ENCODE peak calls at places on chromosomes 12 and 14, in nine cellular contexts. H is HL-60, Z is GM13976, K is AG10803, U is stomach, W is A673, V is omental fat pad, I is Panc1, Q is cardiac muscle cell. S is an unnamed sample.
A peak's percentile ranks its signal among the peaks of the same experiment; 100 is the strongest.

GRCh38 chr14:56247495-56248087 is 129.4 kb downstream of the PELI2 start:
- DNase-seq in H (no peak), Z (no peak), K (peak; percentile 15), U (no peak), W (no peak), V (no peak), I (no peak), Q (no peak), S (no peak)

GRCh38 chr12:130818381-130819247 is 20.4 kb downstream of the STX2 start:
- DNase-seq in H (peak; percentile 46), Z (peak; percentile 95), K (no peak), U (peak; percentile 80), W (no peak), V (no peak), I (no peak), Q (peak; percentile 79), S (peak; percentile 88)

GRCh38 chr12:111276189-111276588 is 92.7 kb downstream of the PHETA1 start:
- DNase-seq in H (no peak), Z (no peak), K (no peak), U (no peak), W (no peak), V (no peak), I (no peak), Q (no peak), S (no peak)

GRCh38 chr12:39892146-39892545 is 213.7 kb downstream of the SLC2A13 start:
- DNase-seq in H (no peak), Z (no peak), K (peak; percentile 13), U (no peak), W (no peak), V (no peak), I (no peak), Q (no peak), S (no peak)

GRCh38 chr14:105411017-105411941 is 8.3 kb upstream of the MTA1 start:
- DNase-seq in H (no peak), Z (peak; percentile 92), K (peak; percentile 24), U (peak; percentile 60), W (peak; percentile 62), V (no peak), I (no peak), Q (peak; percentile 80), S (no peak)

GRCh38 chr14:88384653-88385205 is 728 bp upstream of the SPATA7 start:
- DNase-seq in H (no peak), Z (peak; percentile 3), K (peak; percentile 16), U (no peak), W (peak; percentile 6), V (no peak), I (no peak), Q (no peak), S (no peak)

GRCh38 chr12:111546758-111547383 is 52.2 kb downstream of the ATXN2 start:
- DNase-seq in H (no peak), Z (peak; percentile 24), K (peak; percentile 13), U (no peak), W (no peak), V (no peak), I (no peak), Q (no peak), S (no peak)

GRCh38 chr12:114691810-114692557 is 8.0 kb upstream of the TBX3 start:
- DNase-seq in H (no peak), Z (no peak), K (no peak), U (no peak), W (no peak), V (no peak), I (no peak), Q (no peak), S (no peak)

GRCh38 chr14:92937229-92937937 is 14.4 kb downstream of the CHGA start:
- DNase-seq in H (no peak), Z (no peak), K (no peak), U (no peak), W (no peak), V (no peak), I (no peak), Q (no peak), S (no peak)

GRCh38 chr12:63007726-63008125 is 72.8 kb upstream of the PPM1H start:
- DNase-seq in H (no peak), Z (no peak), K (no peak), U (no peak), W (no peak), V (no peak), I (no peak), Q (no peak), S (no peak)

GRCh38 chr12:1277905-1278304 is 286.9 kb downstream of the ERC1 start:
- DNase-seq in H (no peak), Z (peak; percentile 19), K (no peak), U (no peak), W (no peak), V (no peak), I (no peak), Q (peak; percentile 75), S (no peak)

GRCh38 chr12:108337235-108338223 is 1.6 kb downstream of the CMKLR1 start:
- DNase-seq in H (peak; percentile 24), Z (peak; percentile 73), K (peak; percentile 23), U (no peak), W (peak; percentile 61), V (no peak), I (peak; percentile 12), Q (peak; percentile 20), S (peak; percentile 44)

GRCh38 chr12:2057041-2057792 is 4.4 kb downstream of the CACNA1C start:
- DNase-seq in H (no peak), Z (peak; percentile 54), K (peak; percentile 51), U (peak; percentile 60), W (peak; percentile 82), V (no peak), I (peak; percentile 7), Q (peak; percentile 90), S (peak; percentile 92)

GRCh38 chr12:63845726-63846125 is 1.2 kb downstream of the SRGAP1 start:
- DNase-seq in H (no peak), Z (no peak), K (peak; percentile 59), U (no peak), W (no peak), V (no peak), I (no peak), Q (peak; percentile 13), S (no peak)

GRCh38 chr14:89425931-89426330 is 8.9 kb upstream of the FOXN3 start:
- DNase-seq in H (no peak), Z (no peak), K (peak; percentile 99), U (no peak), W (no peak), V (no peak), I (no peak), Q (no peak), S (no peak)

GRCh38 chr14:64213079-64213478 is 81.1 kb downstream of the ESR2 start:
- DNase-seq in H (no peak), Z (no peak), K (peak; percentile 9), U (no peak), W (no peak), V (no peak), I (no peak), Q (peak; percentile 27), S (no peak)

GRCh38 chr14:104475802-104476201 is 103.8 kb upstream of the C14orf180 start:
- DNase-seq in H (no peak), Z (no peak), K (no peak), U (no peak), W (no peak), V (no peak), I (no peak), Q (no peak), S (no peak)

GRCh38 chr14:88837495-88837894 is 13.0 kb downstream of the TTC8 start:
- DNase-seq in H (no peak), Z (no peak), K (no peak), U (no peak), W (no peak), V (no peak), I (no peak), Q (no peak), S (no peak)

GRCh38 chr12:20360407-20360806 is 7.9 kb upstream of the PDE3A start:
- DNase-seq in H (no peak), Z (no peak), K (no peak), U (no peak), W (no peak), V (no peak), I (no peak), Q (no peak), S (no peak)
- TF ChIP-seq CTCF in H (no peak), Z (no peak), K (no peak), U (no peak), W (no peak), V (no peak), I (no peak), Q (no peak), S (no peak)

GRCh38 chr12:94459773-94460593 is at the start of gene CEP83:
- DNase-seq in H (peak; percentile 80), Z (peak; percentile 98), K (peak; percentile 90), U (peak; percentile 96), W (peak; percentile 96), V (peak; percentile 82), I (peak; percentile 42), Q (peak; percentile 94), S (peak; percentile 87)

GRCh38 chr12:94457331-94457730 is 2.3 kb downstream of the CEP83 start:
- DNase-seq in H (no peak), Z (no peak), K (no peak), U (no peak), W (no peak), V (no peak), I (no peak), Q (no peak), S (no peak)

GRCh38 chr12:94460594-94460959 is 910 bp upstream of the CEP83 start:
- DNase-seq in H (no peak), Z (no peak), K (no peak), U (no peak), W (no peak), V (no peak), I (no peak), Q (no peak), S (no peak)

GRCh38 chr12:94458882-94459772 is 540 bp downstream of the CEP83 start:
- DNase-seq in H (peak; percentile 33), Z (peak; percentile 32), K (peak; percentile 38), U (no peak), W (peak; percentile 41), V (no peak), I (no peak), Q (peak; percentile 55), S (peak; percentile 3)
- TF ChIP-seq CTCF in H (no peak), Z (no peak), K (no peak), U (no peak), W (no peak), V (no peak), I (no peak), Q (no peak), S (no peak)

GRCh38 chr14:70585221-70585620 is 15.2 kb downstream of the MED6 start:
- DNase-seq in H (no peak), Z (peak; percentile 39), K (no peak), U (no peak), W (peak; percentile 35), V (no peak), I (no peak), Q (no peak), S (no peak)
- TF ChIP-seq CTCF in H (no peak), Z (peak; percentile 14), K (no peak), U (no peak), W (peak; percentile 35), V (no peak), I (peak; percentile 19), Q (no peak), S (no peak)

DNA sequence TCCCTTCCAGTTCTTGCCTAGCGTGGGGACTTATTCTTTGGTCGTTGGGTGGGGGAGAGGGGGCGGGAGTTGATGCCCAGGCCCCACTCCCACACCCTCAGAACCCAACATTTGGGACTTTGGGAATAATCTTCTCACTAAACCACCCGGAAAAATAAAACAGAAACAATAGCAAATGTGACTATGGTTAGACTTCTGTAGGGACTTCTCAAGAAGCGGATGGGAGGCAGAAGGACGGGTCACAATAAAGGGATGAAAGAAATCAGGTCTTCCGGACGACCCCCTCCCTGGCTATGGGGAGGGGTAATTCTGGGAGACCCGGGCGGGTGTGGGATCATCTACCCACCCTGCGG is 28.5 kb upstream of the SMUG1 start:
- DNase-seq in H (no peak), Z (no peak), K (no peak), U (no peak), W (no peak), V (no peak), I (no peak), Q (no peak), S (no peak)
- TF ChIP-seq CTCF in H (no peak), Z (no peak), K (no peak), U (peak; percentile 13), W (no peak), V (no peak), I (peak; percentile 68), Q (no peak), S (no peak)

S was measured in endothelial cell.